ENCODE peak calls at places on chromosomes 13 and 19, in four cellular contexts. E is thyroid gland; J is tibial nerve; C is CD4-positive, CD25-positive, alpha-beta regulatory T cell. H is an unnamed sample.

GRCh38 chr13:94362411-94362909 is 117.0 kb downstream of the DCT start:
- DNase-seq in E (peak; percentile 61), J (no peak), C (peak; percentile 72), H (peak; percentile 72)

GRCh38 chr13:38897521-38897920 is 93.1 kb downstream of the STOML3 start:
- DNase-seq in E (no peak), J (no peak), C (no peak), H (no peak)

GRCh38 chr13:19597523-19597922 is 35.9 kb upstream of the MPHOSPH8 start:
- DNase-seq in E (no peak), J (no peak), C (no peak), H (no peak)

GRCh38 chr19:38742296-38742695 is 2.0 kb downstream of the CAPN12 start:
- DNase-seq in E (no peak), J (no peak), C (no peak), H (no peak)

GRCh38 chr13:44661936-44662335 is 85.8 kb upstream of the TSC22D1 start:
- DNase-seq in E (no peak), J (no peak), C (no peak), H (no peak)

GRCh38 chr19:54952591-54953344 is 5.4 kb upstream of the NLRP7 start:
- DNase-seq in E (no peak), J (no peak), C (no peak), H (no peak)

GRCh38 chr13:113654591-113655357 is 3.2 kb downstream of the ATP4B start:
- DNase-seq in E (no peak), J (peak; percentile 4), C (no peak), H (no peak)

GRCh38 chr19:12769689-12770088 is 5.7 kb downstream of the HOOK2 start:
- DNase-seq in E (no peak), J (no peak), C (peak; percentile 47), H (no peak)

DNA sequence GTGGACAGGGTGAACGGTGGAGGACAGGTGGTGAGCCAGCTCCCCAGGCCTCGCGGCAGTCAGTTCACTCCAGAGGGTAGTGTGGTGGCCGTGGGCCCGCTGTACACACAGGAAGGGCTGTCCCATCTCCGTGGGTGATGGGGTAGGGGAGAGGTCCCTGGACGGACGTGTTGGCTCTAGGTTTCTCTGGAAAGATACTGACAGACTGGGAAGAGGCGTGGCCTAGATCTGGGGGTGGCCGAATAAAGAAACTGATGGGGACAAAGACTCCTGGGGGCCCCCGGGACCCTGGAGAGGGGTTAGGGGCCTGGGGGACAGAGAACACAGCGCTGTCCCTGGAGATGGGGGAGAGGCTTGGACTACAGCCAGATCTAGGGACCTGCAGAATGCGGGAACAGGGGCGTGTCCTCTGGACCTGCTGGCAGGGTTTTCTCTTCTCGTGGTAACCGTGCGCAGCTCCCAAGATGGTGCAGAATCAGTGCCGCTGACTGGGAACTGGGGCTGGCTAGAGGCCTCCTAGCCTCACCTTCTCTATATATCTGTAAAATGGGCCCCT is 4.0 kb upstream of the PRAM1 start:
- DNase-seq in E (peak; percentile 32), J (no peak), C (no peak), H (peak; percentile 57)
- H3K27ac ChIP-seq in E (peak overlapping the region; percentile 50), J (peak overlapping the region; percentile 54), C (peak overlapping the region; percentile 57), H (peak overlapping the region; percentile 6)

GRCh38 chr19:2492870-2493269 is 16.9 kb downstream of the GADD45B start:
- DNase-seq in E (no peak), J (no peak), C (no peak), H (no peak)
- H3K27ac ChIP-seq in E (no peak overlapping the region), J (peak overlapping the region; percentile 36), C (no peak overlapping the region), H (no peak overlapping the region)

GRCh38 chr19:30692517-30692870 is 320.3 kb downstream of the ZNF536 start:
- DNase-seq in E (peak; percentile 45), J (no peak), C (no peak), H (no peak)

GRCh38 chr19:30691767-30692516 is 319.8 kb downstream of the ZNF536 start:
- DNase-seq in E (no peak), J (no peak), C (no peak), H (no peak)

GRCh38 chr19:30694156-30694555 is 322.0 kb downstream of the ZNF536 start:
- DNase-seq in E (no peak), J (no peak), C (no peak), H (no peak)

GRCh38 chr19:30695171-30695875 is 323.1 kb downstream of the ZNF536 start:
- DNase-seq in E (no peak), J (no peak), C (no peak), H (no peak)

GRCh38 chr19:30693179-30693578 is 321.0 kb downstream of the ZNF536 start:
- DNase-seq in E (no peak), J (no peak), C (no peak), H (no peak)
- H3K27ac ChIP-seq in E (no peak overlapping the region), J (peak overlapping the region; percentile 53), C (no peak overlapping the region), H (no peak overlapping the region)

GRCh38 chr19:30450945-30451344 is 78.8 kb downstream of the ZNF536 start:
- DNase-seq in E (no peak), J (no peak), C (no peak), H (no peak)

GRCh38 chr19:30449191-30449590 is 77.0 kb downstream of the ZNF536 start:
- DNase-seq in E (no peak), J (no peak), C (no peak), H (no peak)

GRCh38 chr19:30449673-30450072 is 77.5 kb downstream of the ZNF536 start:
- DNase-seq in E (no peak), J (no peak), C (no peak), H (no peak)

GRCh38 chr19:30448386-30449130 is 76.4 kb downstream of the ZNF536 start:
- DNase-seq in E (peak; percentile 16), J (no peak), C (no peak), H (no peak)

DNA sequence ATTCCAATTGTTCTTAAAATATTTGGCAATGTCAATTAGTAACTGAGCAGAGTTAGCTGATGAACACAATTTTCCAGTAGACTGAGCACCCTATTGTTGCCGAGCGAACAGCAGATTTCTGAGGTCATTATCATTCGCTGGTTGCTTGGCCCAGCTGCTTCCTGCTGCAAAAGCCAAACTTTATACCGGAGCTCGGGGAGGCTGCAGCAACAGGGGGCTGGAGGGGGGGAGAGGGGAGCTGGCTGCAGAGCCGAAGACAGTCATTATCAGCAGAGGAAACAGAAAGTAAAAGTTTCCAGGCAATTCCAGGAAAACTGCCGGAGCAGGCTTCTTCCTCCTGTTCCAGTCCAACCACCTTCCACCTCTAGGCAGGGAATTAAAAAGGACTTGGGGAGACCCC is 77.9 kb downstream of the ZNF536 start:
- DNase-seq in E (peak; percentile 63), J (no peak), C (no peak), H (peak; percentile 66)
- H3K27ac ChIP-seq in E (peak overlapping the region; percentile 89), J (peak overlapping the region; percentile 84), C (no peak overlapping the region), H (no peak overlapping the region)